ENCODE peak calls at places on chromosomes 11 and 22, in seven cellular contexts. B, D, M, S, O, N and J are unnamed samples.
A peak's percentile ranks its signal among the peaks of the same experiment; 100 is the strongest.

GRCh38 chr11:75706260-75706729 is 11.3 kb upstream of the MOGAT2 start:
- DNase-seq in D (peak; percentile 83), O (peak; percentile 61), N (peak; percentile 72), M (peak; percentile 54), S (peak; percentile 68), B (peak; percentile 85), J (peak; percentile 50)

GRCh38 chr11:413120-414081 is 1.4 kb downstream of the SIGIRR start:
- DNase-seq in D (no peak), M (no peak), O (no peak), B (no peak), N (no peak), S (no peak), J (no peak)

GRCh38 chr22:50699754-50700386 is 27.2 kb downstream of the SHANK3 start:
- DNase-seq in B (no peak), S (no peak), D (no peak), M (no peak), O (no peak), N (no peak), J (no peak)

GRCh38 chr11:121723261-121723741 is 270.5 kb upstream of the SORL1-AS1 start:
- DNase-seq in O (no peak), S (no peak), D (no peak), N (peak; percentile 21), M (peak; percentile 71), B (no peak), J (no peak)

GRCh38 chr22:39943941-39944624 is 16.1 kb upstream of the TMA7B start:
- DNase-seq in D (no peak), M (no peak), N (no peak), S (no peak), B (no peak), O (no peak), J (no peak)

GRCh38 chr11:84437129-84438123 is 1151.3 kb upstream of the CCDC90B start:
- DNase-seq in N (no peak), S (no peak), D (peak; percentile 39), O (peak; percentile 43), M (no peak), B (no peak), J (no peak)

GRCh38 chr22:32628626-32629587 is 154.3 kb downstream of the FBXO7 start:
- DNase-seq in D (no peak), B (no peak), O (no peak), N (peak; percentile 98), M (no peak), S (no peak), J (peak; percentile 14)

GRCh38 chr11:12692238-12693074 is 18.2 kb downstream of the TEAD1 start:
- DNase-seq in N (peak; percentile 99), O (peak; percentile 87), B (no peak), D (peak; percentile 72), S (peak; percentile 93), M (peak; percentile 97), J (peak; percentile 84)

GRCh38 chr11:117010808-117011540 is 87.3 kb downstream of the SIK3 start:
- DNase-seq in O (no peak), B (peak; percentile 86), S (no peak), M (peak; percentile 91), D (no peak), N (peak; percentile 91), J (peak; percentile 98)

GRCh38 chr11:113119074-113119473 is 157.9 kb downstream of the NCAM1 start:
- DNase-seq in S (no peak), N (no peak), O (no peak), D (no peak), M (peak; percentile 10), B (peak; percentile 6), J (no peak)

GRCh38 chr11:8906629-8907028 is 4.4 kb upstream of the AKIP1 start:
- DNase-seq in M (peak; percentile 75), D (no peak), N (peak; percentile 61), S (no peak), O (no peak), B (no peak), J (peak; percentile 52)

GRCh38 chr11:42422094-42422493 is 889.7 kb upstream of the API5 start:
- DNase-seq in B (no peak), D (no peak), M (no peak), O (no peak), S (no peak), N (no peak), J (peak; percentile 45)

GRCh38 chr11:3840870-3841425 is at the start of gene RHOG:
- DNase-seq in O (peak; percentile 71), D (peak; percentile 70), B (no peak), N (peak; percentile 87), S (peak; percentile 82), M (peak; percentile 83), J (no peak)

GRCh38 chr11:96097844-96098421 is 174.0 kb upstream of the MTMR2 start:
- DNase-seq in B (no peak), S (no peak), D (no peak), O (no peak), M (no peak), N (no peak), J (no peak)

GRCh38 chr11:57700425-57700824 is 11.6 kb downstream of the MED19 start:
- DNase-seq in O (no peak), D (no peak), M (no peak), S (no peak), N (no peak), B (no peak), J (no peak)

GRCh38 chr11:73582636-73583035 is 15.3 kb downstream of the FAM168A start:
- DNase-seq in B (no peak), S (no peak), N (no peak), M (no peak), O (no peak), D (no peak), J (no peak)

GRCh38 chr11:130761560-130762220 is 154.6 kb downstream of the SNX19 start:
- DNase-seq in D (no peak), M (no peak), O (no peak), S (no peak), B (no peak), N (no peak), J (no peak)

GRCh38 chr11:36002796-36003195 is 58.9 kb downstream of the LDLRAD3 start:
- DNase-seq in S (no peak), D (no peak), M (no peak), B (no peak), O (no peak), N (no peak), J (no peak)

GRCh38 chr22:19106886-19107729 is 15.1 kb downstream of the DGCR2 start:
- DNase-seq in M (no peak), S (no peak), B (no peak), O (no peak), N (no peak), D (no peak), J (no peak)

GRCh38 chr11:128624269-128625170 is 37.2 kb upstream of the ETS1 start:
- DNase-seq in M (no peak), S (no peak), O (peak; percentile 51), N (no peak), D (no peak), B (peak; percentile 82), J (no peak)

GRCh38 chr11:107562647-107563208 is 2.8 kb downstream of the ALKBH8 start:
- DNase-seq in O (no peak), S (no peak), N (peak; percentile 44), M (peak; percentile 79), B (peak; percentile 12), D (no peak), J (peak; percentile 89)

GRCh38 chr11:112042161-112042960 is 17.2 kb downstream of the DLAT start:
- DNase-seq in N (peak; percentile 73), O (no peak), D (no peak), S (no peak), M (peak; percentile 65), B (peak; percentile 43), J (peak; percentile 55)

GRCh38 chr11:77401486-77402217 is 72.2 kb downstream of the PAK1 start:
- DNase-seq in N (no peak), M (no peak), O (no peak), S (no peak), D (no peak), B (peak; percentile 25), J (no peak)

GRCh38 chr11:45405916-45406670 is 120.0 kb upstream of the SYT13 start:
- DNase-seq in O (no peak), S (no peak), B (peak; percentile 44), D (no peak), N (peak; percentile 10), M (no peak), J (peak; percentile 24)
- TF ChIP-seq CTCF in O (peak; percentile 11), S (no peak), B (peak; percentile 50), D (peak; percentile 15), N (peak; percentile 29), M (peak; percentile 57), J (peak; percentile 81)

DNA sequence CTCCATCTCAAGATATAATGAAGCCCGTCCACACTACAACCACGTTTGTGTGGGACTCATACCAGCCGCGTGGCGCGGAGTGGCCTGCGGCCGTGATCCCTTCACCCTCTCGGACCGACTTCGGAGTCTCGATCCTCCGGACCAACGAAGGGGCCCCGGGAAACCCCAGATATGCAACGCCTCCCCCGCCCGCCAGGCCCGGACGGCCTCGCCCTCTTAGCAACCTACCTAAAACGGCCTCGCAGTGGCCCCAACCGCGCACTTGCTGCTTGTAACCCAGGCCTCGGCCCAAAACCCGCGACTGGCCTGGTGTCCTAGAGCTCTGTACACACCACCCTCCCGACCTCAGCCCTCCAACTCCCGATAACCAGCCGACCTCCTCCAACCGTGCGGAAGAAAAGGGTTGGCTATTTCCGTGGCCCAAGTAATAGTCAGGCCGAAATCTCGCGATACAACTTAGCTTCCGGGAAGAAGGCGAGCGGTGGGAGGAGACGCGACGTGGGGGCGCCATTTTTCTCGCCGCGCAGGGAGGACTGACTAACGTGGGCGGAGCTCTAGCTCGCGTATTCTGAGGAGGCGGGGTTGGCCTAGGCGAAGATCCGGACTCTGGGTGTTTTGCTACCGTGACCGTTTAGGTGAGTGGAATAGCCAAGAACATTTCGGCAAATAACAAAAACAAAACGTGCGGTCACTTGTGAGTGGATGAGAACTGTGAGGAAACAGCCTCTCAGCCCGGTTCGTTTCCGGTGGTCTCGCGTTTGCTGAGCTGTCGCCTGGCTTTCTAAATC is at the start of the genes C11orf54 and TAF1D:
- DNase-seq in S (peak; percentile 98), B (peak; percentile 99), M (peak; percentile 98), N (peak; percentile 99), O (peak; percentile 98), D (peak; percentile 92), J (peak; percentile 97)
- TF ChIP-seq CTCF in S (no peak), B (no peak), M (no peak), N (no peak), O (no peak), D (no peak), J (peak; percentile 37)

GRCh38 chr11:61160487-61161189 is 588 bp downstream of the VPS37C start:
- DNase-seq in S (no peak), B (no peak), N (peak; percentile 16), O (no peak), M (no peak), D (no peak), J (no peak)

GRCh38 chr11:61162092-61162935 is 1.1 kb upstream of the VPS37C start:
- DNase-seq in M (peak; percentile 32), O (no peak), S (no peak), D (no peak), N (peak; percentile 8), B (peak; percentile 58), J (peak; percentile 38)

GRCh38 chr11:61158691-61159381 is 2.4 kb downstream of the VPS37C start:
- DNase-seq in D (peak; percentile 28), M (peak; percentile 58), O (peak; percentile 80), N (peak; percentile 84), S (no peak), B (no peak), J (peak; percentile 42)

GRCh38 chr11:61163714-61164609 is 2.7 kb upstream of the VPS37C start:
- DNase-seq in O (no peak), S (no peak), N (no peak), B (peak; percentile 76), M (no peak), D (no peak), J (no peak)

GRCh38 chr11:61161190-61162091 is at the start of gene VPS37C:
- DNase-seq in N (peak; percentile 86), B (peak; percentile 95), O (peak; percentile 85), M (peak; percentile 84), S (peak; percentile 89), D (peak; percentile 95), J (peak; percentile 77)
- TF ChIP-seq CTCF in N (peak; percentile 3), B (no peak), O (peak; percentile 34), M (no peak), S (peak; percentile 19), D (no peak), J (peak; percentile 75)

GRCh38 chr22:41197046-41197807 is 7.9 kb upstream of the L3MBTL2 start:
- DNase-seq in D (peak; percentile 84), B (peak; percentile 79), M (peak; percentile 39), S (peak; percentile 69), O (peak; percentile 75), N (peak; percentile 48), J (peak; percentile 39)
- TF ChIP-seq CTCF in D (no peak), B (no peak), M (peak; percentile 30), S (no peak), O (no peak), N (no peak), J (no peak)